ENCODE peak calls at places on chromosomes 13 and 19, in nine cellular contexts. One of them, this sample, is unnamed.

GRCh38 chr13:32272021-32272695 is 43.0 kb downstream of the ZAR1L start:
- DNase-seq in WTC11: no peak
- DNase-seq in GM12864: no peak
- DNase-seq in endothelial cell: no peak
- DNase-seq in CD8-positive, alpha-beta T cell: no peak
- DNase-seq in right lobe of liver: no peak
- DNase-seq in neural crest cell: no peak
- DNase-seq in astrocyte of the cerebellum: no peak
- DNase-seq in fibroblast of mammary gland: peak; percentile 10
- DNase-seq in this sample: no peak

GRCh38 chr13:72458701-72459100 is 268.7 kb downstream of the MZT1 start:
- DNase-seq in WTC11: no peak
- DNase-seq in endothelial cell: no peak
- DNase-seq in GM12864: no peak
- DNase-seq in CD8-positive, alpha-beta T cell: no peak
- DNase-seq in fibroblast of mammary gland: peak; percentile 2
- DNase-seq in right lobe of liver: no peak
- DNase-seq in astrocyte of the cerebellum: peak; percentile 16
- DNase-seq in neural crest cell: no peak
- DNase-seq in this sample: no peak

GRCh38 chr13:105403065-105403464 is 1132.4 kb downstream of the EFNB2 start:
- DNase-seq in GM12864: no peak
- DNase-seq in endothelial cell: no peak
- DNase-seq in fibroblast of mammary gland: no peak
- DNase-seq in WTC11: no peak
- DNase-seq in astrocyte of the cerebellum: no peak
- DNase-seq in neural crest cell: no peak
- DNase-seq in right lobe of liver: no peak
- DNase-seq in CD8-positive, alpha-beta T cell: no peak
- DNase-seq in this sample: no peak

GRCh38 chr19:18832331-18833140 is 777 bp downstream of the UPF1 start:
- DNase-seq in endothelial cell: peak; percentile 37
- DNase-seq in neural crest cell: no peak
- DNase-seq in WTC11: peak; percentile 58
- DNase-seq in GM12864: no peak
- DNase-seq in astrocyte of the cerebellum: no peak
- DNase-seq in CD8-positive, alpha-beta T cell: no peak
- DNase-seq in fibroblast of mammary gland: peak; percentile 27
- DNase-seq in right lobe of liver: peak; percentile 56
- DNase-seq in this sample: peak; percentile 47

GRCh38 chr13:92976657-92977056 is 249.9 kb upstream of the GPC6 start:
- DNase-seq in astrocyte of the cerebellum: no peak
- DNase-seq in endothelial cell: no peak
- DNase-seq in WTC11: no peak
- DNase-seq in GM12864: no peak
- DNase-seq in neural crest cell: no peak
- DNase-seq in right lobe of liver: no peak
- DNase-seq in CD8-positive, alpha-beta T cell: no peak
- DNase-seq in fibroblast of mammary gland: no peak
- DNase-seq in this sample: no peak

GRCh38 chr13:25963681-25964080 is 88.1 kb downstream of the SHISA2 start:
- DNase-seq in WTC11: no peak
- DNase-seq in neural crest cell: no peak
- DNase-seq in CD8-positive, alpha-beta T cell: no peak
- DNase-seq in GM12864: no peak
- DNase-seq in right lobe of liver: no peak
- DNase-seq in fibroblast of mammary gland: no peak
- DNase-seq in endothelial cell: no peak
- DNase-seq in astrocyte of the cerebellum: no peak
- DNase-seq in this sample: no peak

GRCh38 chr19:19101540-19101939 is 36.7 kb downstream of the TMEM161A start:
- DNase-seq in fibroblast of mammary gland: no peak
- DNase-seq in endothelial cell: no peak
- DNase-seq in WTC11: no peak
- DNase-seq in GM12864: no peak
- DNase-seq in neural crest cell: no peak
- DNase-seq in CD8-positive, alpha-beta T cell: no peak
- DNase-seq in astrocyte of the cerebellum: no peak
- DNase-seq in right lobe of liver: peak; percentile 93
- DNase-seq in this sample: no peak

GRCh38 chr13:64272681-64273080 is 2857.0 kb upstream of the PCDH20 start:
- DNase-seq in neural crest cell: no peak
- DNase-seq in WTC11: no peak
- DNase-seq in GM12864: no peak
- DNase-seq in right lobe of liver: no peak
- DNase-seq in CD8-positive, alpha-beta T cell: no peak
- DNase-seq in endothelial cell: no peak
- DNase-seq in fibroblast of mammary gland: no peak
- DNase-seq in astrocyte of the cerebellum: peak; percentile 28
- DNase-seq in this sample: no peak

GRCh38 chr13:51453959-51454703 is 1.3 kb upstream of the INTS6 start:
- DNase-seq in WTC11: no peak
- DNase-seq in right lobe of liver: no peak
- DNase-seq in CD8-positive, alpha-beta T cell: no peak
- DNase-seq in fibroblast of mammary gland: peak; percentile 21
- DNase-seq in neural crest cell: no peak
- DNase-seq in astrocyte of the cerebellum: no peak
- DNase-seq in GM12864: no peak
- DNase-seq in endothelial cell: peak; percentile 23
- DNase-seq in this sample: peak; percentile 23

GRCh38 chr13:63774133-63774532 is 2358.5 kb upstream of the PCDH20 start:
- DNase-seq in GM12864: no peak
- DNase-seq in CD8-positive, alpha-beta T cell: no peak
- DNase-seq in right lobe of liver: no peak
- DNase-seq in endothelial cell: no peak
- DNase-seq in WTC11: no peak
- DNase-seq in fibroblast of mammary gland: no peak
- DNase-seq in astrocyte of the cerebellum: no peak
- DNase-seq in neural crest cell: no peak
- DNase-seq in this sample: no peak

GRCh38 chr13:42757678-42758420 is 23.5 kb upstream of the FAM216B start:
- DNase-seq in GM12864: no peak
- DNase-seq in endothelial cell: no peak
- DNase-seq in fibroblast of mammary gland: no peak
- DNase-seq in CD8-positive, alpha-beta T cell: no peak
- DNase-seq in astrocyte of the cerebellum: no peak
- DNase-seq in WTC11: no peak
- DNase-seq in neural crest cell: no peak
- DNase-seq in right lobe of liver: no peak
- DNase-seq in this sample: no peak

GRCh38 chr13:83223546-83223945 is 658.7 kb downstream of the SLITRK1 start:
- DNase-seq in endothelial cell: no peak
- DNase-seq in CD8-positive, alpha-beta T cell: no peak
- DNase-seq in right lobe of liver: no peak
- DNase-seq in neural crest cell: no peak
- DNase-seq in GM12864: no peak
- DNase-seq in astrocyte of the cerebellum: no peak
- DNase-seq in fibroblast of mammary gland: no peak
- DNase-seq in WTC11: no peak
- DNase-seq in this sample: no peak

GRCh38 chr13:70255406-70255991 is 147.2 kb upstream of the KLHL1 start:
- DNase-seq in astrocyte of the cerebellum: no peak
- DNase-seq in GM12864: no peak
- DNase-seq in neural crest cell: no peak
- DNase-seq in endothelial cell: no peak
- DNase-seq in fibroblast of mammary gland: no peak
- DNase-seq in WTC11: no peak
- DNase-seq in right lobe of liver: no peak
- DNase-seq in CD8-positive, alpha-beta T cell: no peak
- DNase-seq in this sample: no peak

GRCh38 chr13:51803422-51804294 is at the start of gene DHRS12:
- DNase-seq in endothelial cell: peak; percentile 74
- DNase-seq in neural crest cell: peak; percentile 63
- DNase-seq in fibroblast of mammary gland: peak; percentile 70
- DNase-seq in WTC11: peak; percentile 78
- DNase-seq in astrocyte of the cerebellum: peak; percentile 37
- DNase-seq in right lobe of liver: peak; percentile 95
- DNase-seq in CD8-positive, alpha-beta T cell: peak; percentile 75
- DNase-seq in GM12864: no peak
- DNase-seq in this sample: peak; percentile 87

GRCh38 chr13:102769679-102770078 is 3.9 kb downstream of the TEX30 start:
- DNase-seq in astrocyte of the cerebellum: no peak
- DNase-seq in WTC11: no peak
- DNase-seq in right lobe of liver: no peak
- DNase-seq in fibroblast of mammary gland: peak; percentile 31
- DNase-seq in CD8-positive, alpha-beta T cell: no peak
- DNase-seq in endothelial cell: no peak
- DNase-seq in GM12864: no peak
- DNase-seq in neural crest cell: no peak
- DNase-seq in this sample: no peak

GRCh38 chr13:80577951-80578670 is 237.2 kb upstream of the SPRY2 start:
- DNase-seq in GM12864: no peak
- DNase-seq in astrocyte of the cerebellum: no peak
- DNase-seq in right lobe of liver: no peak
- DNase-seq in neural crest cell: no peak
- DNase-seq in endothelial cell: no peak
- DNase-seq in WTC11: no peak
- DNase-seq in CD8-positive, alpha-beta T cell: no peak
- DNase-seq in fibroblast of mammary gland: peak; percentile 16
- DNase-seq in this sample: peak; percentile 72

GRCh38 chr19:54653181-54653809 is 9.5 kb upstream of the LILRB4 start:
- DNase-seq in astrocyte of the cerebellum: no peak
- DNase-seq in WTC11: no peak
- DNase-seq in GM12864: no peak
- DNase-seq in fibroblast of mammary gland: peak; percentile 30
- DNase-seq in neural crest cell: no peak
- DNase-seq in right lobe of liver: no peak
- DNase-seq in endothelial cell: no peak
- DNase-seq in CD8-positive, alpha-beta T cell: no peak
- DNase-seq in this sample: no peak
- TF ChIP-seq CTCF in astrocyte of the cerebellum: peak; percentile 20
- TF ChIP-seq CTCF in WTC11: peak; percentile 38
- TF ChIP-seq CTCF in GM12864: peak; percentile 48
- TF ChIP-seq CTCF in fibroblast of mammary gland: peak; percentile 45
- TF ChIP-seq CTCF in neural crest cell: peak; percentile 53
- TF ChIP-seq CTCF in right lobe of liver: peak; percentile 57
- TF ChIP-seq CTCF in endothelial cell: no peak
- TF ChIP-seq CTCF in CD8-positive, alpha-beta T cell: peak; percentile 64
- TF ChIP-seq CTCF in this sample: peak; percentile 82

DNA sequence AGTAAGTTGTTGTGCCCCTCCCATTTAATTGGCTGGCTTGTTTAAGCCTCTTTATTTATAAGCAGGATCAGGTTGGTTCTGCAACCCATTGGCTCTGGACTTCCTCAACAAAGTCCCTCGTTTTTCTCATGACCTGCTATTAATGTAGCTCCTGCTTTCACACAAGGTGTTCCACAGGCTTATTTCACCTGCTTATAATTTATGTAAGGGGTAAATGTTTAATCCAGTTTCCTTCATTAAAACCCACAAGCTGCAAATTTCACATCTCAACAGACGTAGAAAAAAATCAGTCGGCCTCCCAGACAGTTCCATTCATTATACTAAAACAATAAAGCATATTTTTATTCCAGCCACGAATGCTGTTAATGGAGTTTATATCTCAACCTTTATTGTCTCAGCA is 86.1 kb downstream of the TBC1D4 start:
- DNase-seq in astrocyte of the cerebellum: no peak
- DNase-seq in right lobe of liver: no peak
- DNase-seq in neural crest cell: no peak
- DNase-seq in endothelial cell: no peak
- DNase-seq in WTC11: no peak
- DNase-seq in CD8-positive, alpha-beta T cell: no peak
- DNase-seq in fibroblast of mammary gland: no peak
- DNase-seq in GM12864: no peak
- DNase-seq in this sample: no peak
- TF ChIP-seq CTCF in astrocyte of the cerebellum: no peak
- TF ChIP-seq CTCF in right lobe of liver: no peak
- TF ChIP-seq CTCF in neural crest cell: no peak
- TF ChIP-seq CTCF in endothelial cell: no peak
- TF ChIP-seq CTCF in WTC11: no peak
- TF ChIP-seq CTCF in CD8-positive, alpha-beta T cell: no peak
- TF ChIP-seq CTCF in fibroblast of mammary gland: no peak
- TF ChIP-seq CTCF in GM12864: no peak
- TF ChIP-seq CTCF in this sample: no peak

GRCh38 chr13:49495783-49496762 is at the start of gene PHF11:
- DNase-seq in astrocyte of the cerebellum: no peak
- DNase-seq in GM12864: peak; percentile 88
- DNase-seq in endothelial cell: peak; percentile 53
- DNase-seq in right lobe of liver: peak; percentile 89
- DNase-seq in CD8-positive, alpha-beta T cell: peak; percentile 67
- DNase-seq in WTC11: peak; percentile 70
- DNase-seq in neural crest cell: peak; percentile 50
- DNase-seq in fibroblast of mammary gland: peak; percentile 73
- DNase-seq in this sample: peak; percentile 46
- TF ChIP-seq CTCF in astrocyte of the cerebellum: no peak
- TF ChIP-seq CTCF in GM12864: no peak
- TF ChIP-seq CTCF in endothelial cell: peak; percentile 18
- TF ChIP-seq CTCF in right lobe of liver: peak; percentile 26
- TF ChIP-seq CTCF in CD8-positive, alpha-beta T cell: no peak
- TF ChIP-seq CTCF in WTC11: no peak
- TF ChIP-seq CTCF in neural crest cell: peak; percentile 43
- TF ChIP-seq CTCF in fibroblast of mammary gland: no peak
- TF ChIP-seq CTCF in this sample: no peak

GRCh38 chr19:33810821-33811220 is 14.2 kb downstream of the KCTD15 start:
- DNase-seq in CD8-positive, alpha-beta T cell: no peak
- DNase-seq in fibroblast of mammary gland: no peak
- DNase-seq in GM12864: no peak
- DNase-seq in astrocyte of the cerebellum: no peak
- DNase-seq in neural crest cell: no peak
- DNase-seq in WTC11: no peak
- DNase-seq in endothelial cell: no peak
- DNase-seq in right lobe of liver: no peak
- DNase-seq in this sample: no peak

GRCh38 chr19:33811736-33812387 is 15.2 kb downstream of the KCTD15 start:
- DNase-seq in WTC11: no peak
- DNase-seq in GM12864: no peak
- DNase-seq in endothelial cell: no peak
- DNase-seq in astrocyte of the cerebellum: no peak
- DNase-seq in CD8-positive, alpha-beta T cell: no peak
- DNase-seq in right lobe of liver: no peak
- DNase-seq in fibroblast of mammary gland: no peak
- DNase-seq in neural crest cell: no peak
- DNase-seq in this sample: no peak

GRCh38 chr19:33811246-33811645 is 14.6 kb downstream of the KCTD15 start:
- DNase-seq in astrocyte of the cerebellum: no peak
- DNase-seq in endothelial cell: no peak
- DNase-seq in right lobe of liver: no peak
- DNase-seq in fibroblast of mammary gland: no peak
- DNase-seq in WTC11: no peak
- DNase-seq in CD8-positive, alpha-beta T cell: no peak
- DNase-seq in neural crest cell: no peak
- DNase-seq in GM12864: no peak
- DNase-seq in this sample: no peak

GRCh38 chr19:33808399-33808798 is 11.7 kb downstream of the KCTD15 start:
- DNase-seq in neural crest cell: no peak
- DNase-seq in WTC11: no peak
- DNase-seq in endothelial cell: no peak
- DNase-seq in fibroblast of mammary gland: no peak
- DNase-seq in CD8-positive, alpha-beta T cell: no peak
- DNase-seq in right lobe of liver: no peak
- DNase-seq in astrocyte of the cerebellum: no peak
- DNase-seq in GM12864: no peak
- DNase-seq in this sample: no peak

DNA sequence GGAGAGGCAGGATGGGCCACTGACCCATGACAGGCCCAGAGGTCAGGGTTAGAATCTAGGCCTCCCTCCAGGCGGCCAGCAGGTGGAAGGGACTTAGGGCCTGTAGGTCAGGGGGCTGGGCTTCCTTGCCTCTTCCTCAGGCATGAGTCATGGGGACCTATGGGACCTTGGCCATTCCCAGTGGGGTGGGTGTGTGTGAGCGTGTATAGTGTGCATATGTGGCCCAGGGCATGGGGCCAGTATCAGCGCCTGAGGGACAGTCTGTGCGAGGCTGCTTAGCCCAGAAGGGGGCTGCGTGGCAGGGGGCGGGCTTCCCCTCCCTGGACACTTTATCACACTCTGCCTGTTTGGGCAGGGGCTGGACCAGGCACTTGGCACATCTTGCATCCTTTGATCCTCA is 13.3 kb downstream of the KCTD15 start:
- DNase-seq in GM12864: no peak
- DNase-seq in astrocyte of the cerebellum: no peak
- DNase-seq in fibroblast of mammary gland: peak; percentile 57
- DNase-seq in endothelial cell: no peak
- DNase-seq in CD8-positive, alpha-beta T cell: no peak
- DNase-seq in neural crest cell: no peak
- DNase-seq in WTC11: no peak
- DNase-seq in right lobe of liver: no peak
- DNase-seq in this sample: no peak
- TF ChIP-seq CTCF in GM12864: no peak
- TF ChIP-seq CTCF in astrocyte of the cerebellum: no peak
- TF ChIP-seq CTCF in fibroblast of mammary gland: no peak
- TF ChIP-seq CTCF in endothelial cell: no peak
- TF ChIP-seq CTCF in CD8-positive, alpha-beta T cell: no peak
- TF ChIP-seq CTCF in neural crest cell: no peak
- TF ChIP-seq CTCF in WTC11: no peak
- TF ChIP-seq CTCF in right lobe of liver: no peak
- TF ChIP-seq CTCF in this sample: no peak